ENCODE peak calls at places on chromosomes 4 and X, in eight cellular contexts. M is amniotic stem cell; D is activated CD4-positive, alpha-beta T cell treated with anti-CD3 and anti-CD28 coated beads, Interleukin-2, amount 10 ng/mL, durations not matched to agents 7 days and 5 days; C is stimulated activated CD4-positive, alpha-beta T cell treated with anti-CD3 and anti-CD28 coated beads, Interleukin-15, amount 100 ng/mL, for 1 hour; G is stromal cell of bone marrow; K is omental fat pad; U is H4; X is left lobe of liver. J is an unnamed sample.

GRCh38 chr4:190020790-190021717 is 6.0 kb downstream of the FRG2 start:
- DNase-seq in U (no peak), K (no peak), D (no peak), M (no peak), G (no peak), X (peak), C (no peak), J (peak)

GRCh38 chr4:168612435-168613139 is 115.7 kb downstream of the PALLD start:
- DNase-seq in G (peak), M (no peak), D (no peak), X (no peak), U (no peak), C (no peak), K (no peak), J (peak)

GRCh38 chr4:1195109-1195671 is 22.8 kb upstream of the SPON2 start:
- DNase-seq in K (peak), U (no peak), M (no peak), X (no peak), C (no peak), G (no peak), D (no peak), J (no peak)

GRCh38 chrX:24027985-24028384 is 999 bp upstream of the KLHL15 start:
- DNase-seq in M (no peak), D (no peak), K (no peak), X (no peak), G (no peak), C (no peak), U (no peak), J (no peak)

GRCh38 chrX:120790118-120790517 is 85.5 kb downstream of the CT47B1 start:
- DNase-seq in X (no peak), K (no peak), U (peak), M (peak), D (peak), G (peak), C (no peak), J (peak)

GRCh38 chr4:28784188-28784587 is 1923.5 kb downstream of the STIM2 start:
- DNase-seq in K (no peak), M (no peak), D (no peak), C (no peak), G (no peak), X (no peak), U (no peak), J (no peak)

GRCh38 chrX:26649534-26649933 is 433.6 kb downstream of the MAGEB5 start:
- DNase-seq in M (no peak), X (no peak), D (peak), C (no peak), G (no peak), K (no peak), U (peak), J (peak)

GRCh38 chrX:23515028-23515427 is 152.3 kb upstream of the PRDX4 start:
- DNase-seq in K (no peak), U (no peak), D (no peak), M (no peak), C (no peak), G (no peak), X (no peak), J (no peak)

J was measured in ELR.